ENCODE peak calls at places on chromosome 22, in four cellular contexts. Q is skeletal muscle cell, M is NCI-H1417, F is small intestine. R is an unnamed sample.
A peak's percentile ranks its signal among the peaks of the same experiment; 100 is the strongest.

GRCh38 chr22:30267382-30268302 is 991 bp upstream of the OSM start:
- DNase-seq in Q (no peak), F (no peak), M (no peak), R (no peak)

GRCh38 chr22:43636086-43636485 is 176.0 kb downstream of the EFCAB6 start:
- DNase-seq in F (peak; percentile 2), Q (no peak), M (no peak), R (no peak)

GRCh38 chr22:32204211-32204855 is 540 bp downstream of the RFPL2 start:
- DNase-seq in M (no peak), F (peak; percentile 16), Q (no peak), R (no peak)

GRCh38 chr22:29870574-29870973 is 12.4 kb upstream of the MTMR3 start:
- DNase-seq in F (no peak), Q (no peak), M (no peak), R (no peak)

GRCh38 chr22:36036167-36036624 is 7.6 kb upstream of the RBFOX2 start:
- DNase-seq in F (peak; percentile 19), Q (no peak), M (no peak), R (no peak)

GRCh38 chr22:41478891-41479521 is 10.1 kb downstream of the ACO2 start:
- DNase-seq in Q (peak; percentile 83), F (no peak), M (no peak), R (no peak)

GRCh38 chr22:24107668-24108067 is 73.6 kb upstream of the SUSD2 start:
- DNase-seq in M (no peak), F (no peak), Q (peak; percentile 76), R (peak; percentile 5)

GRCh38 chr22:44143117-44143495 is 37.6 kb upstream of the PARVG start:
- DNase-seq in Q (no peak), M (no peak), F (no peak), R (no peak)

GRCh38 chr22:46799626-46800025 is 37.2 kb downstream of the TBC1D22A start:
- DNase-seq in F (no peak), Q (no peak), M (no peak), R (no peak)

GRCh38 chr22:42174062-42174461 is 43.5 kb upstream of the CYP2D6 start:
- DNase-seq in F (no peak), M (no peak), Q (peak; percentile 14), R (no peak)

GRCh38 chr22:31586137-31586920 is 75.7 kb downstream of the PISD start:
- DNase-seq in M (no peak), F (no peak), Q (peak; percentile 84), R (no peak)

GRCh38 chr22:24411256-24412004 is 16.0 kb upstream of the ADORA2A start:
- DNase-seq in M (no peak), F (no peak), Q (no peak), R (no peak)

GRCh38 chr22:49632199-49633009 is 195.3 kb downstream of the BRD1 start:
- DNase-seq in M (peak; percentile 33), F (peak; percentile 32), Q (peak; percentile 4), R (no peak)

GRCh38 chr22:24325105-24325757 is 54.6 kb downstream of the SPECC1L start:
- DNase-seq in M (no peak), Q (peak; percentile 70), F (peak; percentile 63), R (no peak)

GRCh38 chr22:49928185-49928495 is 9.7 kb downstream of the CRELD2 start:
- DNase-seq in F (no peak), M (no peak), Q (no peak), R (no peak)